ENCODE peak calls at places on chromosomes 11 and 22, in six cellular contexts. A, X, I, J, R and Y are unnamed samples.

GRCh38 chr11:101169944-101170343 is 40.3 kb upstream of the PGR start:
- DNase-seq in X (no peak), J (no peak), I (no peak), R (no peak), A (no peak), Y (no peak)

GRCh38 chr22:30702856-30703255 is 8.2 kb downstream of the OSBP2 start:
- DNase-seq in X (no peak), I (no peak), R (no peak), A (no peak), J (no peak), Y (no peak)

GRCh38 chr22:44595841-44596341 is 97.9 kb upstream of the RTL6 start:
- DNase-seq in R (no peak), I (no peak), X (no peak), J (no peak), A (peak), Y (peak)

GRCh38 chr22:47686594-47687363 is 924.3 kb downstream of the TBC1D22A start:
- DNase-seq in J (peak), I (peak), A (no peak), R (no peak), X (no peak), Y (no peak)

GRCh38 chr11:111183706-111184105 is 61.8 kb upstream of the POU2AF2 start:
- DNase-seq in R (no peak), X (no peak), J (peak), I (no peak), A (peak), Y (no peak)

GRCh38 chr22:50731811-50732624 is 6.0 kb upstream of the ACR start:
- DNase-seq in I (peak), R (no peak), X (no peak), A (peak), J (no peak), Y (peak)

GRCh38 chr11:90223248-90223585 is 368 bp upstream of the CHORDC1 start:
- DNase-seq in X (no peak), A (no peak), I (no peak), J (no peak), R (no peak), Y (no peak)

GRCh38 chr11:13278620-13279486 is 1.3 kb downstream of the BMAL1 start:
- DNase-seq in J (peak), I (peak), R (no peak), A (no peak), X (no peak), Y (peak)

GRCh38 chr11:14884667-14885273 is 7.3 kb downstream of the CYP2R1 start:
- DNase-seq in A (no peak), I (no peak), X (no peak), J (no peak), R (no peak), Y (no peak)

GRCh38 chr11:44269369-44270351 is 40.3 kb downstream of the ALX4 start:
- DNase-seq in I (no peak), A (peak), R (no peak), X (no peak), J (no peak), Y (no peak)

GRCh38 chr11:2699185-2699530 is 636 bp downstream of the KCNQ1OT1 start:
- DNase-seq in X (no peak), A (peak), R (peak), J (peak), I (no peak), Y (no peak)

GRCh38 chr11:132231656-132232173 is 861.3 kb downstream of the NTM start:
- DNase-seq in R (no peak), J (no peak), I (no peak), X (no peak), A (no peak), Y (no peak)

GRCh38 chr11:112453601-112454577 is 193.2 kb upstream of the PLET1 start:
- DNase-seq in A (peak), J (peak), X (no peak), R (peak), I (peak), Y (peak)

GRCh38 chr11:94845622-94846021 is 77.5 kb downstream of the AMOTL1 start:
- DNase-seq in J (no peak), A (peak), X (no peak), I (no peak), R (no peak), Y (peak)

GRCh38 chr11:28981331-28981865 is 873.2 kb downstream of the METTL15 start:
- DNase-seq in X (no peak), J (no peak), I (no peak), A (peak), R (no peak), Y (no peak)

GRCh38 chr11:305834-306211 is 1.8 kb upstream of the IFITM2 start:
- DNase-seq in R (no peak), X (no peak), I (no peak), A (no peak), J (no peak), Y (no peak)

GRCh38 chr11:7019500-7020182 is 505 bp downstream of the ZNF214 start:
- DNase-seq in X (no peak), R (peak), A (peak), I (peak), J (peak), Y (no peak)

GRCh38 chr11:76248210-76248609 is 41.9 kb upstream of the WNT11 start:
- DNase-seq in R (peak), I (peak), A (no peak), X (no peak), J (peak), Y (peak)

GRCh38 chr11:33891714-33892327 is at the start of gene LMO2:
- DNase-seq in R (no peak), X (no peak), A (no peak), I (no peak), J (no peak), Y (no peak)

GRCh38 chr22:49871482-49871881 is 17.8 kb downstream of the ZBED4 start:
- DNase-seq in R (no peak), I (no peak), A (no peak), X (no peak), J (peak), Y (no peak)

GRCh38 chr22:45529097-45529496 is 26.4 kb downstream of the FBLN1 start:
- DNase-seq in R (no peak), J (no peak), A (peak), X (no peak), I (no peak), Y (no peak)

GRCh38 chr11:9396310-9396709 is 11.9 kb downstream of the IPO7 start:
- DNase-seq in X (no peak), R (no peak), A (no peak), I (no peak), J (no peak), Y (no peak)

GRCh38 chr11:33779849-33780528 is 5.7 kb upstream of the FBXO3 start:
- DNase-seq in I (no peak), A (peak), J (peak), X (no peak), R (no peak), Y (peak)

GRCh38 chr22:25357606-25358420 is 138.4 kb downstream of the CRYBB2 start:
- DNase-seq in A (no peak), J (no peak), R (no peak), X (no peak), I (no peak), Y (no peak)

GRCh38 chr11:46858920-46859531 is 12.9 kb upstream of the CKAP5 start:
- DNase-seq in J (no peak), A (no peak), X (no peak), R (no peak), I (no peak), Y (no peak)

GRCh38 chr11:32630844-32631243 is 47.2 kb downstream of the EIF3M start:
- DNase-seq in I (no peak), X (no peak), J (no peak), R (no peak), A (no peak), Y (no peak)

GRCh38 chr11:563812-564578 is 3.2 kb downstream of the RASSF7 start:
- DNase-seq in R (no peak), J (no peak), A (no peak), I (no peak), X (no peak), Y (no peak)

GRCh38 chr11:94067010-94067409 is 45.9 kb downstream of the HEPHL1 start:
- DNase-seq in I (no peak), X (no peak), A (no peak), R (no peak), J (no peak), Y (no peak)

GRCh38 chr11:85825590-85825989 is 14.6 kb upstream of the SYTL2 start:
- DNase-seq in I (no peak), X (no peak), A (no peak), R (no peak), J (no peak), Y (no peak)

GRCh38 chr11:118612378-118612777 is 5.0 kb downstream of the PHLDB1 start:
- DNase-seq in A (peak), X (no peak), J (peak), R (peak), I (no peak), Y (peak)

GRCh38 chr22:27212617-27213177 is 555.3 kb downstream of the MIAT start:
- DNase-seq in I (no peak), X (no peak), J (peak), A (peak), R (no peak), Y (peak)

GRCh38 chr11:127612602-127613001 is 612.0 kb upstream of the KIRREL3 start:
- DNase-seq in J (peak), X (no peak), I (no peak), R (no peak), A (no peak), Y (no peak)

GRCh38 chr11:76293189-76293631 is 86.9 kb upstream of the WNT11 start:
- DNase-seq in I (no peak), R (no peak), X (no peak), A (no peak), J (no peak), Y (no peak)

GRCh38 chr22:34897126-34897525 is 168.8 kb upstream of the ISX start:
- DNase-seq in A (no peak), R (no peak), I (no peak), X (no peak), J (no peak), Y (no peak)
- H2BK5ac ChIP-seq in A (no peak), R (no peak), I (no peak), X (no peak), J (no peak), Y (no peak)

DNA sequence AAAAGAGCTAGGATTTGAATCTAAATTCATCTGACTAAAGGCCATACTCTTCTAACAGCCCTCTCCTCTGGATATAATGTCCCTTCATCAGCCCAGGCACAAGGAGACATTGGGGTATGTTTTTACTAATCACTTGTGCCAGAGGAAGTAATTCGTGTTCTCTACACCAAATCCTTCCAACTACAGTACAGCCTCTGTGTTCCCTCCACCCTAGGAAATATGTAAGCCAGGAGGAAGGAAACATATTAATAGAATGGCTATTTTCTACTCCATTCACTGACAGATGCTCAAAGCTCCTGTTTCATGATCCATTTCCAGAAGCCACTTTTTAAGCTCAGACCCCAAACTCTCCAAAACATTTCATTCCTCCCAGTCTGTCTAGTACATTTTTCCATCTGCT is 12.0 kb upstream of the UBQLNL start:
- DNase-seq in A (no peak), R (no peak), J (no peak), I (no peak), X (no peak), Y (no peak)
- H2BK5ac ChIP-seq in A (no peak), R (no peak), J (no peak), I (no peak), X (no peak), Y (no peak)

GRCh38 chr22:36467946-36468345 is 13.5 kb downstream of the TXN2 start:
- DNase-seq in X (no peak), R (no peak), I (no peak), J (no peak), A (peak), Y (peak)

GRCh38 chr22:36469094-36469710 is 12.2 kb downstream of the TXN2 start:
- DNase-seq in R (no peak), A (no peak), X (no peak), I (no peak), J (no peak), Y (no peak)

GRCh38 chr22:36466258-36466657 is 15.2 kb downstream of the TXN2 start:
- DNase-seq in X (no peak), A (no peak), R (no peak), J (no peak), I (no peak), Y (no peak)

GRCh38 chr22:36465232-36466021 is 16.0 kb downstream of the TXN2 start:
- DNase-seq in X (no peak), R (no peak), J (peak), A (peak), I (no peak), Y (peak)

DNA sequence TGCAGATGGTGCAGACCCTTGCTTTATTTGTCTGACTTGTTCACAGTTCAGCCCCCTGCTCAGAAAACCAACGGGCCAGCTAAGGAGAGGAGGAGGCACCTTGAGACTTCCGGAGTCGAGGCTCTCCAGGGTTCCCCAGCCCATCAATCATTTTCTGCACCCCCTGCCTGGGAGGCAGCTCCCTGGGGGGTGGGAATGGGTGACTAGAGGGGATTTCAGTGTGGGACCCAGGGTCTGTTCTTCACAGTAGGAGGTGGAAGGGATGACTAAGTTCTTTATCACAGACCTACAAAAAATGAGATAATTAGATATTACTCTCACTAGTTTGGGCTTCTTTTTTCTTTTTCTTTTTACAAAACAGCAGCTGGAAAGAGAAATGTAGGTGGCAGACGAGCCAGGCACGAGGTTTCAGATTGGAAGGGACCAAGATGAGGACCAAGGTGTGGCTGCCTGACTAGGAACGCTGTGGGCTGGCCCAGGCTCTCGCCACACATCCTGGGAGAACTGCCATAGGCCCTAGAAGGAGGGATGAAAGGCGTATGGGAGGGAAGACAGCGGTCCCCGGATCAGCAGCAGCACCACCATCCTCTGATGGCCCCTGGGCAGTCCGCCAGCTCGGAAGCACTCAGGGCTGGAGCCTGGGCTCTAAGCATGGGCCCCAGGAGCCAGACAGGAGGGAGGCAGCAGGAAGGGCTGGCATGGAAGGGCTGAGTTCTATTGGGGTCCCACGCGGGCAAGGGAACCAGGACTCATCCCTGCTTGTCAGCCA is 14.2 kb downstream of the TXN2 start:
- DNase-seq in A (peak), X (no peak), I (no peak), J (no peak), R (no peak), Y (peak)
- H2BK5ac ChIP-seq in A (peak), X (no peak), I (peak), J (no peak), R (no peak), Y (peak)

DNA sequence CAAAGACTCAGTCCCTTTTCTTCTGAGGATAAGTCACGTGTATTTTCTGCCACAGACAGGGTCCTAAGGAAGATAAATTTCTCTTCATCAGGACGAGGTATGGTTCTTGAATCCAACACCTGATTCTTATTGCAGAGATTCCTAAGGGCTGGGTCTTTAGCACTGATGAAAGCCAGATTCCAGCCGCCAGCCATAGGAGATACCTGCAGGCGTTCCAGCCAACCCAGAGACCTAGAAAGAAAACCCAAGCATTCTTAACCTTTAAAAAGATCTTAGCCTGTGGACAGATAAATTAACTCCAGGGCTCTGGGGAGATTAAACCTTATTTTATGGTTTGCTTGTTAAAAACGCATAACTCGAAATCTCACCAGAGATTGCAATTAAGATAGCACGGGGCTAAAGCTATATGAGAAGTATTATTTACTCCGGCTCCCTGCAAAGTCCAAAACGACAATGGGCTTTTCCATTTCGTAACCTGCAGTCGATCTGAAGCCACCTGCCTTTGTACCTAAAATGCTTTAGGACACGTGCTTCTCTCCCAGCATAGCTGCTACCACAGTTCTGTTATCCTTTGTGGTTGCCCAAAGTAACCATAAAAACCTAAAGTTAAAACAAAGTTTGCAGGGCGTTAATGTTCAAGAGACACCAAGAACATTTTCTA is 104.5 kb downstream of the NXPE2 start:
- DNase-seq in X (no peak), R (no peak), I (no peak), A (no peak), J (no peak), Y (no peak)
- H2BK5ac ChIP-seq in X (no peak), R (no peak), I (no peak), A (no peak), J (no peak), Y (no peak)

GRCh38 chr22:20833225-20833665 is 25.4 kb downstream of the PI4KA start:
- DNase-seq in X (no peak), A (no peak), I (no peak), R (no peak), J (no peak), Y (no peak)

GRCh38 chr22:20836987-20837823 is 21.4 kb downstream of the PI4KA start:
- DNase-seq in I (no peak), R (no peak), X (no peak), A (no peak), J (no peak), Y (no peak)

GRCh38 chr22:20834206-20834605 is 24.4 kb downstream of the PI4KA start:
- DNase-seq in A (no peak), I (no peak), R (no peak), X (no peak), J (no peak), Y (no peak)

GRCh38 chr22:20829735-20830134 is 28.9 kb downstream of the PI4KA start:
- DNase-seq in A (no peak), X (no peak), J (no peak), I (no peak), R (no peak), Y (no peak)

GRCh38 chr22:20834725-20835124 is 23.9 kb downstream of the PI4KA start:
- DNase-seq in I (no peak), X (no peak), J (no peak), A (no peak), R (no peak), Y (no peak)
- H2BK5ac ChIP-seq in I (no peak), X (no peak), J (no peak), A (no peak), R (no peak), Y (no peak)

GRCh38 chr11:134062255-134063030 is 6.4 kb upstream of the JAM3 start:
- DNase-seq in J (no peak), I (peak), R (no peak), A (no peak), X (no peak), Y (no peak)
- H2BK5ac ChIP-seq in J (no peak), I (no peak), R (no peak), A (no peak), X (no peak), Y (no peak)

GRCh38 chr11:83174008-83174407 is 17.1 kb downstream of the PCF11 start:
- DNase-seq in J (no peak), I (no peak), X (no peak), A (no peak), R (no peak), Y (no peak)
- H2BK5ac ChIP-seq in J (no peak), I (no peak), X (no peak), A (no peak), R (no peak), Y (no peak)

GRCh38 chr11:19359425-19360000 is 118.8 kb upstream of the E2F8 start:
- DNase-seq in A (peak), J (no peak), R (no peak), I (no peak), X (peak), Y (peak)
- H2BK5ac ChIP-seq in A (peak), J (no peak), R (no peak), I (no peak), X (no peak), Y (no peak)

GRCh38 chr11:69443968-69444364 is 37.5 kb upstream of the LINC01488 start:
- DNase-seq in A (peak), X (no peak), I (no peak), R (no peak), J (peak), Y (peak)
- H2BK5ac ChIP-seq in A (peak), X (no peak), I (peak), R (no peak), J (no peak), Y (peak)

GRCh38 chr11:67242548-67242947 is 23.7 kb upstream of the GRK2 start:
- DNase-seq in X (no peak), A (no peak), I (no peak), J (no peak), R (no peak), Y (no peak)

GRCh38 chr11:67238894-67239794 is 27.1 kb upstream of the GRK2 start:
- DNase-seq in X (no peak), A (peak), I (no peak), J (peak), R (no peak), Y (peak)

GRCh38 chr11:67239795-67240574 is 26.3 kb upstream of the GRK2 start:
- DNase-seq in I (peak), J (peak), A (peak), R (peak), X (peak), Y (peak)

GRCh38 chr11:67237574-67237973 is 28.7 kb upstream of the GRK2 start:
- DNase-seq in X (no peak), A (no peak), I (no peak), J (no peak), R (no peak), Y (no peak)

GRCh38 chr11:67240575-67241389 is 25.5 kb upstream of the GRK2 start:
- DNase-seq in R (peak), A (peak), I (no peak), J (peak), X (no peak), Y (peak)
- H2BK5ac ChIP-seq in R (peak), A (peak), I (peak), J (peak), X (no peak), Y (no peak)